ENCODE peak calls at places on chromosome X, in five cellular contexts. J is heart left ventricle, D is A549, V is IMR-90, Z is body of pancreas. A is an unnamed sample. For H3K9me3, the result is how much of the 10 kb centered on the place peaks cover.

GRCh38 chrX:7055386-7056137 is 92.0 kb upstream of the STS start:
- ATAC-seq in V (no peak), D (no peak), J (no peak), Z (no peak), A (no peak)

GRCh38 chrX:107763647-107764046 is 11.9 kb downstream of the TSC22D3 start:
- ATAC-seq in V (no peak), Z (no peak), J (peak), D (no peak), A (no peak)

GRCh38 chrX:108417257-108417656 is 21.0 kb downstream of the COL4A6 start:
- ATAC-seq in V (no peak), D (no peak), J (no peak), Z (no peak), A (no peak)

GRCh38 chrX:74446876-74447275 is 25.6 kb downstream of the SLC16A2 start:
- ATAC-seq in J (no peak), Z (no peak), V (no peak), D (no peak), A (no peak)

GRCh38 chrX:108139303-108139702 is 47.7 kb downstream of the ATG4A start:
- ATAC-seq in J (peak), V (no peak), Z (no peak), D (no peak), A (no peak)

GRCh38 chrX:129714581-129714980 is 24.2 kb upstream of the XPNPEP2 start:
- ATAC-seq in Z (no peak), J (no peak), D (no peak), V (no peak), A (no peak)

GRCh38 chrX:45788315-45788714 is 587.6 kb upstream of the DIPK2B start:
- ATAC-seq in D (no peak), V (peak), J (no peak), Z (no peak), A (no peak)

GRCh38 chrX:10781847-10782530 is 161.6 kb upstream of the MID1 start:
- ATAC-seq in D (no peak), J (no peak), Z (no peak), V (no peak), A (no peak)

GRCh38 chrX:2220829-2221567 is 279.8 kb downstream of the DHRSX start:
- ATAC-seq in Z (no peak), V (no peak), J (no peak), D (no peak), A (no peak)

GRCh38 chrX:124530803-124531202 is 184.4 kb downstream of the SH2D1A start:
- ATAC-seq in D (no peak), V (no peak), Z (no peak), J (no peak), A (no peak)

GRCh38 chrX:43589735-43590515 is 66.2 kb upstream of the MAOA start:
- ATAC-seq in Z (peak), V (no peak), D (no peak), J (no peak), A (peak)

GRCh38 chrX:9644335-9644734 is 121.3 kb downstream of the GPR143 start:
- ATAC-seq in J (peak), D (no peak), Z (no peak), V (no peak), A (no peak)

GRCh38 chrX:46681849-46682248 is 77.1 kb downstream of the SLC9A7 start:
- ATAC-seq in J (no peak), V (no peak), Z (no peak), D (no peak), A (no peak)

GRCh38 chrX:2498781-2499302 is 1.9 kb downstream of the DHRSX start:
- ATAC-seq in D (no peak), J (peak), Z (peak), V (no peak), A (peak)

GRCh38 chrX:63747331-63747730 is 37.7 kb downstream of the ARHGEF9 start:
- ATAC-seq in D (no peak), V (peak), Z (no peak), J (peak), A (peak)

GRCh38 chrX:28850955-28851354 is 263.7 kb downstream of the IL1RAPL1 start:
- ATAC-seq in Z (no peak), D (no peak), J (peak), V (no peak), A (no peak)

GRCh38 chrX:51891245-51891644 is 2.2 kb upstream of the MAGED1 start:
- ATAC-seq in Z (no peak), J (no peak), V (no peak), D (no peak), A (no peak)

GRCh38 chrX:51893931-51894696 is 691 bp downstream of the MAGED1 start:
- ATAC-seq in V (no peak), J (peak), D (peak), Z (peak), A (no peak)

GRCh38 chrX:51891821-51892551 is 1.4 kb upstream of the MAGED1 start:
- ATAC-seq in V (no peak), J (peak), Z (no peak), D (no peak), A (peak)

GRCh38 chrX:51894697-51895336 is 1.4 kb downstream of the MAGED1 start:
- ATAC-seq in J (peak), Z (peak), V (peak), D (no peak), A (no peak)

DNA sequence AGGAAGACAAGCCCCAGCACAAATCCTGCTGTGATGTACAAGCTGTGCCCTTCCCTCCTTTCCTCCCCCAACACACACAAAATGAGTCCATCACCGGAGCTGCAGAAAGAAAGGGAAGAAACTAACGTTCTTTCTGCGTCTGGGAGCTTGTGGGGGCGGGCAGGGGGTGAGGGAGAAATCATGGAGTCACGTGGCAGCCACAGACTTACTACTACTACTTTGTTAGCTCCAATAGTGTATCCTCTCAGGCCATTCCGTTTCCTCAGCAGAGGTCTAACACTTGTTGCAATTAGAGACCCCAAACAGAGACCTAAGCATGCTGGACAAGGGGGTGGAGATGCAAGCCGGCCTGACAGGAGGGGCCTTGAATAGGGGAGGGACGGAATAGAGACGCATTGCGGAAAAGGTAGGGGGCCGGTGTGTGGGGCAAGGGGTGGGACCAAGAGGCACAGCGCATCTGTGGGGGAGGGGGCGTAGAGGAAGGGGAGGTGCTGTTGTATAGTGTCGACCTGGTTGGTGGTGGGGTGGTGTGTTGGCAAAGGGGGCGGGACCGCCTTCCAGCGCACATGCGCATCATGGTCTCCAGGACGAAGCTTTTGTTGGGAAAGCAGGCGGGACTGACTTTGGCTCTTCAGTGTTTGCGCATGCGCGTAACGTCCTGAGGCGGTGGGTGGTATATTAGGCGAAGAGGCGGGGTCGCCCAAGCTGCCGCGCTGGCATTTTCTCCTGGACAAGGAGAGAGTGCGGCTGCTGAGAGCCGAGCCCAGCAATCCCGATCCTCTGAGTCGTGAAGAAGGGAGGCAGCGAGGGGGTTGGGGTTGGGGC is at the start of gene MAGED1:
- ATAC-seq in V (peak), Z (peak), J (peak), D (peak), A (peak)
- TF ChIP-seq POLR2A in V (peak), Z (peak), J (no peak), D (peak), A (peak)

GRCh38 chrX:670596-670995 is 40.0 kb downstream of the SHOX start:
- ATAC-seq in D (no peak), V (no peak), Z (no peak), J (no peak), A (no peak)
- H3K9me3 ChIP-seq in D (under half), V (under half), Z (under half), J (under half), A (under half)

GRCh38 chrX:19177710-19178109 is 55.4 kb upstream of the ADGRG2 start:
- ATAC-seq in V (no peak), D (no peak), Z (no peak), J (no peak), A (no peak)
- TF ChIP-seq CTCF in V (no peak), D (no peak), Z (no peak), J (no peak), A (no peak)

GRCh38 chrX:13937370-13938052 is 92.2 kb downstream of the GEMIN8 start:
- ATAC-seq in Z (peak), J (peak), D (peak), V (peak), A (peak)

GRCh38 chrX:13939741-13940597 is 89.7 kb downstream of the GEMIN8 start:
- ATAC-seq in D (no peak), J (no peak), Z (no peak), V (no peak), A (no peak)

GRCh38 chrX:13938766-13939530 is 90.7 kb downstream of the GEMIN8 start:
- ATAC-seq in Z (no peak), V (no peak), D (no peak), J (no peak), A (peak)

GRCh38 chrX:13936804-13937203 is 92.9 kb downstream of the GEMIN8 start:
- ATAC-seq in V (no peak), Z (no peak), J (no peak), D (no peak), A (no peak)

GRCh38 chrX:13938053-13938765 is 91.5 kb downstream of the GEMIN8 start:
- ATAC-seq in J (peak), Z (peak), D (peak), V (peak), A (peak)
- TF ChIP-seq POLR2A in J (no peak), Z (no peak), D (no peak), V (no peak), A (no peak)

GRCh38 chrX:67779099-67779498 is 235.3 kb downstream of the AR start:
- ATAC-seq in Z (no peak), D (no peak), V (no peak), J (no peak), A (no peak)
- H3K9me3 ChIP-seq in Z (under half), D (under half), V (under half), J (under half), A (under half)

GRCh38 chrX:48474127-48474526 is 1.9 kb upstream of the FTSJ1 start:
- ATAC-seq in J (no peak), D (no peak), V (no peak), Z (no peak), A (no peak)
- TF ChIP-seq CTCF in J (no peak), D (no peak), V (peak), Z (no peak), A (no peak)